ENCODE peak calls at places on chromosomes 6 and 20, in six cellular contexts. W is breast epithelium; B is mesenchymal stem cell; I is heart left ventricle; O is CD4-positive, alpha-beta memory T cell; X is fibroblast of lung. H is an unnamed sample. For H3K27me3, the result is how much of the 10 kb centered on the place peaks cover.

GRCh38 chr6:70673601-70674000 is 5.9 kb downstream of the SMAP1 start:
- DNase-seq in O (no peak), I (no peak), X (peak), W (no peak), B (peak), H (no peak)

GRCh38 chr6:54988576-54988975 is 142.0 kb downstream of the FAM83B start:
- DNase-seq in I (no peak), O (no peak), X (peak), W (no peak), B (peak), H (no peak)

GRCh38 chr6:40604082-40604481 is 16.9 kb upstream of the LRFN2 start:
- DNase-seq in X (no peak), I (no peak), W (no peak), O (no peak), B (no peak), H (no peak)

GRCh38 chr6:52610745-52611355 is 34.0 kb upstream of the TRAM2 start:
- DNase-seq in X (peak), O (no peak), B (peak), W (no peak), I (no peak), H (no peak)

GRCh38 chr6:134429861-134430380 is 112.0 kb upstream of the SGK1 start:
- DNase-seq in W (no peak), B (no peak), O (no peak), X (no peak), I (no peak), H (no peak)

GRCh38 chr6:89048286-89048923 is 32.1 kb upstream of the PNRC1 start:
- DNase-seq in O (no peak), X (no peak), B (peak), W (no peak), I (no peak), H (peak)

GRCh38 chr6:89494131-89494793 is 61.3 kb downstream of the ANKRD6 start:
- DNase-seq in B (no peak), I (no peak), O (no peak), W (no peak), X (no peak), H (peak)

GRCh38 chr6:11772109-11772830 is 6.3 kb downstream of the ADTRP start:
- DNase-seq in W (no peak), X (peak), O (no peak), I (no peak), B (peak), H (no peak)

GRCh38 chr20:59665656-59666555 is 61.6 kb downstream of the PHACTR3 start:
- DNase-seq in B (no peak), W (no peak), X (no peak), O (no peak), I (no peak), H (no peak)

GRCh38 chr6:133553652-133554051 is 312.5 kb downstream of the EYA4 start:
- DNase-seq in I (no peak), X (peak), B (peak), O (peak), W (no peak), H (peak)

GRCh38 chr6:158039571-158040050 is 57.9 kb downstream of the SYNJ2 start:
- DNase-seq in X (peak), O (no peak), I (peak), B (peak), W (no peak), H (peak)

GRCh38 chr20:44746367-44747165 is 901 bp downstream of the KCNK15 start:
- DNase-seq in O (no peak), X (no peak), B (no peak), I (no peak), W (no peak), H (peak)

GRCh38 chr6:14964901-14965300 is 281.0 kb upstream of the JARID2 start:
- DNase-seq in X (peak), B (no peak), I (no peak), W (no peak), O (no peak), H (no peak)

GRCh38 chr20:49542514-49542991 is 25.4 kb downstream of the PTGIS start:
- DNase-seq in W (no peak), X (no peak), B (no peak), I (no peak), O (no peak), H (no peak)

GRCh38 chr6:119727504-119728219 is 378.1 kb upstream of the MAN1A1 start:
- DNase-seq in I (no peak), X (no peak), B (no peak), W (no peak), O (no peak), H (no peak)

GRCh38 chr6:147087641-147088040 is 116.6 kb upstream of the STXBP5 start:
- DNase-seq in X (no peak), W (no peak), B (no peak), O (no peak), I (no peak), H (no peak)

GRCh38 chr20:11716239-11716944 is 201.3 kb upstream of the BTBD3 start:
- DNase-seq in B (peak), X (peak), W (no peak), O (no peak), I (no peak), H (peak)

GRCh38 chr20:24116611-24117010 is 128.0 kb upstream of the GGTLC1 start:
- DNase-seq in B (no peak), I (no peak), W (no peak), O (no peak), X (no peak), H (peak)

GRCh38 chr6:129644567-129645015 is 65.4 kb downstream of the ARHGAP18 start:
- DNase-seq in X (peak), O (no peak), I (no peak), W (no peak), B (peak), H (no peak)

GRCh38 chr6:81933648-81934047 is 181.2 kb upstream of the TENT5A start:
- DNase-seq in I (no peak), O (no peak), X (peak), W (no peak), B (no peak), H (no peak)

GRCh38 chr6:121851056-121851455 is 415.6 kb downstream of the GJA1 start:
- DNase-seq in B (peak), X (peak), O (no peak), I (no peak), W (no peak), H (peak)

GRCh38 chr6:153484056-153484455 is 353.0 kb upstream of the RGS17 start:
- DNase-seq in X (no peak), O (no peak), B (no peak), W (no peak), I (no peak), H (no peak)

GRCh38 chr6:23244300-23244699 is 674.9 kb downstream of the HDGFL1 start:
- DNase-seq in W (no peak), O (no peak), X (peak), I (no peak), B (peak), H (no peak)

GRCh38 chr6:82396964-82397761 is 33.5 kb downstream of the TPBG start:
- DNase-seq in W (no peak), X (peak), O (no peak), B (peak), I (no peak), H (no peak)

GRCh38 chr6:33091957-33092356 is 16.2 kb downstream of the HLA-DPB1 start:
- DNase-seq in O (peak), I (no peak), X (no peak), W (no peak), B (no peak), H (peak)

GRCh38 chr20:63735859-63736718 is at the start of gene LIME1:
- DNase-seq in X (no peak), I (no peak), B (no peak), W (no peak), O (peak), H (peak)

GRCh38 chr20:49323622-49324238 is 45.9 kb upstream of the ZNFX1 start:
- DNase-seq in O (peak), W (no peak), X (peak), I (no peak), B (peak), H (no peak)

GRCh38 chr20:36372671-36373070 is 66.5 kb downstream of the DLGAP4 start:
- DNase-seq in I (no peak), X (no peak), W (no peak), B (no peak), O (no peak), H (no peak)

GRCh38 chr20:36369739-36370138 is 63.6 kb downstream of the DLGAP4 start:
- DNase-seq in I (no peak), W (no peak), B (no peak), X (no peak), O (no peak), H (no peak)

GRCh38 chr20:36373089-36373488 is 67.0 kb downstream of the DLGAP4 start:
- DNase-seq in W (no peak), I (no peak), B (no peak), X (no peak), O (no peak), H (no peak)

GRCh38 chr20:36370991-36371390 is 64.9 kb downstream of the DLGAP4 start:
- DNase-seq in B (no peak), W (no peak), I (no peak), X (no peak), O (no peak), H (no peak)

GRCh38 chr20:36371391-36371790 is 65.3 kb downstream of the DLGAP4 start:
- DNase-seq in W (no peak), I (no peak), B (no peak), X (no peak), O (no peak), H (no peak)
- H3K27me3 ChIP-seq in W (under half), I (under half), B (half or more), X (under half), O (under half), H (under half)

GRCh38 chr6:107985701-107986100 is 27.7 kb upstream of the SEC63 start:
- DNase-seq in X (no peak), I (no peak), B (no peak), O (no peak), W (no peak), H (no peak)

GRCh38 chr6:107988570-107988969 is 30.6 kb upstream of the SEC63 start:
- DNase-seq in I (no peak), W (no peak), O (no peak), B (no peak), X (no peak), H (no peak)

GRCh38 chr6:107991061-107991460 is 33.1 kb upstream of the SEC63 start:
- DNase-seq in B (no peak), X (no peak), W (no peak), I (no peak), O (no peak), H (no peak)

GRCh38 chr6:107989166-107990094 is 31.4 kb upstream of the SEC63 start:
- DNase-seq in W (no peak), O (no peak), B (no peak), I (no peak), X (no peak), H (no peak)

DNA sequence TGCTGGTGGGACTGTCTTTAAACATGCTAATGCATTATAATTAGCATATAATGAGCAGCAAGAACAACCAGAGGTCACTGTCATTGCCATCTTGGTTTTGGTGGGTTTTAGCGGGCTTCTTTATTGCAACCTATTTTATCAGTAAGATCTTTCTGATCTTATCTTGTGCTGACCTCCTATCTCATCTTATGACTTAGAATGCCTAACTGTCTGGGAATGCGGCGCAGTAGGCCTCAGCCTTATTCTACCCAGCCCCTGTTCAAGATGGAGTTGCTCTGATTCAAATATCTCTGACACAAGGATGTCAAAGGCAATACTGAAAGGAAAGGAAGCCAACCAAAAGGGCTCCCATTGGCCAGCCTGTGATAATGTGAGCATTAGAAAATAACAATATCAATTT is 29.8 kb upstream of the SEC63 start:
- DNase-seq in X (no peak), W (no peak), O (no peak), B (no peak), I (no peak), H (no peak)
- H3K4me3 ChIP-seq in X (no peak), W (no peak), O (no peak), B (no peak), I (no peak), H (no peak)

GRCh38 chr6:36649721-36650484 is 28.6 kb upstream of the CDKN1A start:
- DNase-seq in I (no peak), O (no peak), X (no peak), W (no peak), B (no peak), H (no peak)
- H3K27me3 ChIP-seq in I (under half), O (under half), X (under half), W (under half), B (under half), H (under half)

GRCh38 chr6:37647765-37648085 is 50.0 kb downstream of the MDGA1 start:
- DNase-seq in O (no peak), I (no peak), X (no peak), W (no peak), B (no peak), H (no peak)

GRCh38 chr6:37646097-37646864 is 51.4 kb downstream of the MDGA1 start:
- DNase-seq in B (no peak), I (no peak), O (no peak), X (no peak), W (no peak), H (no peak)

GRCh38 chr6:37646986-37647764 is 50.5 kb downstream of the MDGA1 start:
- DNase-seq in B (no peak), I (no peak), W (no peak), O (no peak), X (no peak), H (no peak)

GRCh38 chr6:37650071-37650481 is 47.6 kb downstream of the MDGA1 start:
- DNase-seq in W (no peak), X (no peak), O (no peak), B (no peak), I (no peak), H (peak)

DNA sequence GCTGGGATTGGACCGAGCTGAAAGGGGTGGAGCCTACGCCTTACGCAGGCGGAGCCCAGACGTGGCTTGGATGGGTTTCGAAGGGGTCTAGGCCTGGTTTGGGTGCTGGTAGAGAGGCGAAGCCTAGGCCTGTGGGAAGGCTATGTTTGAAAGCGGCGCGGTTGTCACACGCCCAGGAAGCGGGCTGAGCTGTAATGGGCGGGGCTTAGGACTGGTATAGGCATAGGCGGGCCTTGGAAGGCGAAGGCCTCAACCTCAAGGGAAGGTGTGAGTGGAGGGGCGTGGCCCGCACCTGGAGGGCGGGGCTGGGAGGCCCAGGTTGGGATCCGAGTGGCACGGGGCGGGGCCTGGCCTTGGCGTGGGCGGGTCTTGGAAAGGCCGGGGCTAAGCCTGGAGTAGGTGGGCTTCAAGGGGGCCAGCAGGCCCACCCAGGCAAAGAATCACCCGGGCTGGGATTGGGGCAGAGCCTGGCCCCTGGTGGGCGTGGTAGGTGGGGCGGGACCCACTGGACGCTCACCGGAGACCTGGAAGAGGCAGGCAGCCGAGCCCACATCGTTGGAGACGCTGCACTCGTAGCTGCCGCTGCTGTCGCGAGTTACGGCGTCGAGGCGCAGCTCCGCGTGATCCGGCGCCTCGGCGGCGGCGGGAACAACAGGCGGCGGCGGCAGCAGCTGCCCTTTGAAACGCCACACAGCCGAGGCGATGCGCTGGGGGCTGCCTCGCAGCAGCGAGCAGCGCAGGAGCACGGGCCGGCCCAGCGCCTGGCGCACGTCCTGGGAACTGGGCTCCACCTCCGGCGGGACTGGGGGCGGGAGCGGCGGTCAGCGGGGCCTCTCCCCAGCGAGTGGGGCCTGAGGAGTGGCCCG is 49.0 kb downstream of the MDGA1 start:
- DNase-seq in X (no peak), I (no peak), O (peak), W (no peak), B (peak), H (peak)
- H3K4me3 ChIP-seq in X (no peak), I (no peak), O (no peak), W (no peak), B (peak), H (peak)

GRCh38 chr6:31467151-31467550 is 30.8 kb upstream of the MICB start:
- DNase-seq in I (no peak), O (no peak), X (no peak), B (no peak), W (no peak), H (no peak)
- H3K27me3 ChIP-seq in I (under half), O (under half), X (under half), B (under half), W (under half), H (under half)

DNA sequence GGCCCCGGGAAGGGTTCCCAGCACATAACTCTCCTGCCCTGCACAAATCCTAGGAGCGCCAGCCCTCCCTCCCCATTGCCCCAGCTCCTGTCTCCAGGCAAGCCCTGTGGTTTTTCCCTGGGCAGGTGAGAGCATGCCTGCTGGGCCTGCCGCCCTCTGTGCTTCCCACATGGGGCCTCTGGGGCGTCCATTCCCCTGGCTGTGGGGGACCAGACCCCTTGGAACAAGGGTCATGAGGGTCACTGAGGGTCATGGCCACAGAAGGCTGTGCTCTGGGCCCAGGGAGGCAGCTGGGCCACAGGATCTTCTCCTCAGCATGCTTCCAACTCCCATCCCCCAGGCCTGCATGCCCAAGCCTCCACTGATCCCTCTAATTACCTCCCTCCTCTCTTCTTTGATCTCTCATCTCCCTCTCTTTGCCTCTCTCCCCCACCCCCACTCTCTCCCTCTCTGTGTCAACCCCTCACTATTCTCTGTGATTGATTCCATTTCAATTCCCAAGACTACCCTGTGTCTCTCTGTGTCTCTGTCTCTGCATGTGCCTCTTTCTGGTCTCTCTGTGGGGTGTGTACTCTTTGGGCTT is 6.1 kb downstream of the MDFI start:
- DNase-seq in X (no peak), I (no peak), B (no peak), W (no peak), O (no peak), H (peak)
- H3K4me3 ChIP-seq in X (no peak), I (no peak), B (no peak), W (no peak), O (no peak), H (no peak)

GRCh38 chr6:110357298-110357695 is 852 bp downstream of the METTL24 start:
- DNase-seq in X (no peak), O (no peak), I (no peak), W (no peak), B (no peak), H (peak)

GRCh38 chr6:110357696-110358535 is at the start of gene METTL24:
- DNase-seq in X (no peak), W (no peak), O (no peak), B (peak), I (peak), H (peak)

GRCh38 chr6:110359554-110359953 is 1.4 kb upstream of the METTL24 start:
- DNase-seq in W (no peak), I (no peak), X (no peak), O (no peak), B (no peak), H (no peak)

GRCh38 chr6:110356778-110357177 is 1.4 kb downstream of the METTL24 start:
- DNase-seq in W (no peak), X (no peak), B (no peak), I (no peak), O (no peak), H (no peak)

GRCh38 chr6:110358536-110359148 is 493 bp upstream of the METTL24 start:
- DNase-seq in B (no peak), W (no peak), I (no peak), X (no peak), O (no peak), H (no peak)
- H3K27me3 ChIP-seq in B (half or more), W (under half), I (under half), X (under half), O (under half), H (under half)

GRCh38 chr6:46914279-46914810 is 7.4 kb downstream of the ADGRF5 start:
- DNase-seq in B (peak), O (no peak), I (no peak), W (no peak), X (no peak), H (no peak)
- H3K4me3 ChIP-seq in B (no peak), O (no peak), I (no peak), W (no peak), X (no peak), H (no peak)

DNA sequence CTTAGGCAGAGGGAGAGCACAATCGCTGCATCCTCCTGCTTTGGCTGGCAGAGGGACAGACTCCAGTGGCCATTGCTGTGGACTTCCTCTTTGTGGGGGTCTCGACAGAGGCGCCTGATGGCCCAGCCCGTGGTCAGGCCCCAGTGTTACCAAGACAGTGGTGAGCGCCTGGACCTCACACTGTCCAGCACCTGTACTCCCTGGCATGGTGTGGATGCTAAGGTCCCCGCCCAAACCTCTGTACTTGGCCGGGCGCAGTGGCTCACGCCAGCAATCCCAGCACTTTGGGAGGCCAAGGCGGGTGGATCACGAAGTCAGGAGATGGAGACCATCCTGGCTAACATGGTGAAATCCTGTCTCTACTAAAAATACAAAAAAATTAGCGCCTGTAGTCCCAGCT is 2.3 kb upstream of the NTSR1 start:
- DNase-seq in O (no peak), X (no peak), B (no peak), I (no peak), W (no peak), H (no peak)
- H3K27me3 ChIP-seq in O (under half), X (under half), B (under half), I (under half), W (half or more), H (under half)

DNA sequence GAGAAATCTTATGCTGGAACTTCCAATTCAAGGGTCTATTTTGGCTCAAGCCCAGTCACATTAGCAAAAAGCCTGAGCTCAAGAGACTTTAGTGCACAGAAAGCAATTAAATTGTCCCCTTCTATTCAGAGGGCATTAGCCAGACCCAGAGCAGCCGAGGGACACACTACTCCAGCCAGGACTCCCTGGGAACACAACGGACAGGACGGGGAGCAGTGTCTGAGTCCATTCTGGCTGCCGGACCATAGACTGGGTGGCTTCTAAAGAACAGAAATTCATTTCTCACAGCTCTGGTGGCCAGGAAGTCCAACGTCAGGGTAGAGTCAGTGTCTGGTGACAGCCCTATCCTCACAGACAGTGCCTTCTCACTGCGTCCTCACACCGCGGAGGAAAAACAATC is 78.4 kb downstream of the PRND start:
- DNase-seq in B (no peak), O (no peak), I (no peak), X (no peak), W (peak), H (no peak)
- H3K4me3 ChIP-seq in B (no peak), O (no peak), I (no peak), X (no peak), W (no peak), H (no peak)

H was measured in H7.